ENCODE peak calls at places on chromosomes 12 and 14, in six cellular contexts. One of them, this sample, is unnamed.
A peak's percentile ranks its signal among the peaks of the same experiment; 100 is the strongest.

GRCh38 chr12:106248177-106248848 is 493 bp upstream of the CKAP4 start:
- DNase-seq in K562: no peak
- DNase-seq in H1: peak; percentile 78
- DNase-seq in GM12892: peak; percentile 34
- DNase-seq in SK-N-SH: no peak
- DNase-seq in GM12878: no peak
- DNase-seq in this sample: peak; percentile 35

GRCh38 chr12:65891219-65891618 is 66.9 kb downstream of the HMGA2 start:
- DNase-seq in K562: no peak
- DNase-seq in H1: no peak
- DNase-seq in GM12892: no peak
- DNase-seq in SK-N-SH: no peak
- DNase-seq in GM12878: no peak
- DNase-seq in this sample: no peak

GRCh38 chr12:6062427-6063378 is 61.8 kb downstream of the VWF start:
- DNase-seq in K562: peak; percentile 71
- DNase-seq in H1: peak; percentile 90
- DNase-seq in GM12892: peak; percentile 66
- DNase-seq in SK-N-SH: peak; percentile 91
- DNase-seq in GM12878: no peak
- DNase-seq in this sample: peak; percentile 69

GRCh38 chr14:23302290-23303225 is at the start of gene PPP1R3E:
- DNase-seq in K562: peak; percentile 62
- DNase-seq in H1: peak; percentile 78
- DNase-seq in GM12892: peak; percentile 51
- DNase-seq in SK-N-SH: peak; percentile 68
- DNase-seq in GM12878: no peak
- DNase-seq in this sample: peak; percentile 64

GRCh38 chr12:120536064-120536791 is 2.1 kb downstream of the RNF10 start:
- DNase-seq in K562: no peak
- DNase-seq in H1: no peak
- DNase-seq in GM12892: no peak
- DNase-seq in SK-N-SH: no peak
- DNase-seq in GM12878: no peak
- DNase-seq in this sample: no peak

GRCh38 chr12:93203361-93203760 is 174.4 kb upstream of the NUDT4 start:
- DNase-seq in K562: no peak
- DNase-seq in H1: no peak
- DNase-seq in GM12892: no peak
- DNase-seq in SK-N-SH: no peak
- DNase-seq in GM12878: no peak
- DNase-seq in this sample: no peak

GRCh38 chr14:33682746-33683145 is 268.1 kb downstream of the EGLN3 start:
- DNase-seq in K562: no peak
- DNase-seq in H1: no peak
- DNase-seq in GM12892: no peak
- DNase-seq in SK-N-SH: no peak
- DNase-seq in GM12878: no peak
- DNase-seq in this sample: no peak

GRCh38 chr14:68535404-68536024 is 257.4 kb downstream of the ZFP36L1 start:
- DNase-seq in K562: no peak
- DNase-seq in H1: no peak
- DNase-seq in GM12892: no peak
- DNase-seq in SK-N-SH: no peak
- DNase-seq in GM12878: no peak
- DNase-seq in this sample: no peak

GRCh38 chr12:6772729-6773661 is 675 bp downstream of the LAG3 start:
- DNase-seq in K562: no peak
- DNase-seq in H1: peak; percentile 71
- DNase-seq in GM12892: no peak
- DNase-seq in SK-N-SH: no peak
- DNase-seq in GM12878: no peak
- DNase-seq in this sample: no peak

GRCh38 chr14:103401223-103402214 is 16.3 kb downstream of the MARK3 start:
- DNase-seq in K562: no peak
- DNase-seq in H1: no peak
- DNase-seq in GM12892: no peak
- DNase-seq in SK-N-SH: no peak
- DNase-seq in GM12878: no peak
- DNase-seq in this sample: no peak
- TF ChIP-seq TAF1 in K562: no peak
- TF ChIP-seq TAF1 in H1: no peak
- TF ChIP-seq TAF1 in GM12892: no peak
- TF ChIP-seq TAF1 in SK-N-SH: no peak
- TF ChIP-seq TAF1 in GM12878: no peak
- TF ChIP-seq TAF1 in this sample: no peak

GRCh38 chr12:54649825-54650224 is 1.7 kb upstream of the DCD start:
- DNase-seq in K562: no peak
- DNase-seq in H1: no peak
- DNase-seq in GM12892: no peak
- DNase-seq in SK-N-SH: no peak
- DNase-seq in GM12878: no peak
- DNase-seq in this sample: no peak
- TF ChIP-seq TAF1 in K562: no peak
- TF ChIP-seq TAF1 in H1: no peak
- TF ChIP-seq TAF1 in GM12892: no peak
- TF ChIP-seq TAF1 in SK-N-SH: no peak
- TF ChIP-seq TAF1 in GM12878: no peak
- TF ChIP-seq TAF1 in this sample: no peak

GRCh38 chr14:76424359-76424758 is 48.4 kb downstream of the ESRRB start:
- DNase-seq in K562: no peak
- DNase-seq in H1: no peak
- DNase-seq in GM12892: no peak
- DNase-seq in SK-N-SH: no peak
- DNase-seq in GM12878: no peak
- DNase-seq in this sample: no peak

GRCh38 chr14:76423534-76423933 is 47.6 kb downstream of the ESRRB start:
- DNase-seq in K562: no peak
- DNase-seq in H1: no peak
- DNase-seq in GM12892: no peak
- DNase-seq in SK-N-SH: no peak
- DNase-seq in GM12878: no peak
- DNase-seq in this sample: no peak

GRCh38 chr14:76430017-76430416 is 54.1 kb downstream of the ESRRB start:
- DNase-seq in K562: no peak
- DNase-seq in H1: no peak
- DNase-seq in GM12892: no peak
- DNase-seq in SK-N-SH: no peak
- DNase-seq in GM12878: no peak
- DNase-seq in this sample: no peak

GRCh38 chr14:76422662-76423061 is 46.7 kb downstream of the ESRRB start:
- DNase-seq in K562: no peak
- DNase-seq in H1: no peak
- DNase-seq in GM12892: no peak
- DNase-seq in SK-N-SH: no peak
- DNase-seq in GM12878: no peak
- DNase-seq in this sample: no peak

GRCh38 chr14:76426161-76426696 is 50.3 kb downstream of the ESRRB start:
- DNase-seq in K562: peak; percentile 31
- DNase-seq in H1: no peak
- DNase-seq in GM12892: no peak
- DNase-seq in SK-N-SH: no peak
- DNase-seq in GM12878: no peak
- DNase-seq in this sample: no peak
- TF ChIP-seq TAF1 in K562: no peak
- TF ChIP-seq TAF1 in H1: no peak
- TF ChIP-seq TAF1 in GM12892: no peak
- TF ChIP-seq TAF1 in SK-N-SH: no peak
- TF ChIP-seq TAF1 in GM12878: no peak
- TF ChIP-seq TAF1 in this sample: no peak

GRCh38 chr14:101134161-101134631 is 230.7 kb upstream of the RTL1 start:
- DNase-seq in K562: no peak
- DNase-seq in H1: no peak
- DNase-seq in GM12892: no peak
- DNase-seq in SK-N-SH: peak; percentile 6
- DNase-seq in GM12878: no peak
- DNase-seq in this sample: no peak
- TF ChIP-seq TAF1 in K562: no peak
- TF ChIP-seq TAF1 in H1: no peak
- TF ChIP-seq TAF1 in GM12892: no peak
- TF ChIP-seq TAF1 in SK-N-SH: no peak
- TF ChIP-seq TAF1 in GM12878: no peak
- TF ChIP-seq TAF1 in this sample: no peak

DNA sequence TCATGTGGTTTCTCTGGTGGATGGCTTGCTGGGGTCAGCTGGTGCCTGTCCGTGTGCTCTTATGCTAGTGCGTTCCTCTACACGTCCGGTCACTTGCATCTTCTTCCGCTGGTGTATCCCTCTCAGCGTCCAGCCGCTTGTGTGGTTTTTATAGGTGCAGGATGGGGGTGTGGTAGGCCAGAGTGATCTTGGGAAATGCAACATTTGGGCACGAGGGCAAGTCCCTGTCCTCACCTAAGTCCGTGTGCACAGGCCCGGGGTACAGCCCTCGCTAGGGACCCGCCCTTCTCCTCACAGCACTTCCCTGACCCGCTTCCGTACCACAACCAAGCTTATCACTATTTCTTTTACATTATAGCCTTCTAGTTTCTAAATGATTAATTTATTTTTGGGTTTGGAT is 17.3 kb downstream of the RERGL start:
- DNase-seq in K562: no peak
- DNase-seq in H1: no peak
- DNase-seq in GM12892: no peak
- DNase-seq in SK-N-SH: no peak
- DNase-seq in GM12878: no peak
- DNase-seq in this sample: no peak
- TF ChIP-seq TAF1 in K562: no peak
- TF ChIP-seq TAF1 in H1: no peak
- TF ChIP-seq TAF1 in GM12892: no peak
- TF ChIP-seq TAF1 in SK-N-SH: no peak
- TF ChIP-seq TAF1 in GM12878: no peak
- TF ChIP-seq TAF1 in this sample: no peak

DNA sequence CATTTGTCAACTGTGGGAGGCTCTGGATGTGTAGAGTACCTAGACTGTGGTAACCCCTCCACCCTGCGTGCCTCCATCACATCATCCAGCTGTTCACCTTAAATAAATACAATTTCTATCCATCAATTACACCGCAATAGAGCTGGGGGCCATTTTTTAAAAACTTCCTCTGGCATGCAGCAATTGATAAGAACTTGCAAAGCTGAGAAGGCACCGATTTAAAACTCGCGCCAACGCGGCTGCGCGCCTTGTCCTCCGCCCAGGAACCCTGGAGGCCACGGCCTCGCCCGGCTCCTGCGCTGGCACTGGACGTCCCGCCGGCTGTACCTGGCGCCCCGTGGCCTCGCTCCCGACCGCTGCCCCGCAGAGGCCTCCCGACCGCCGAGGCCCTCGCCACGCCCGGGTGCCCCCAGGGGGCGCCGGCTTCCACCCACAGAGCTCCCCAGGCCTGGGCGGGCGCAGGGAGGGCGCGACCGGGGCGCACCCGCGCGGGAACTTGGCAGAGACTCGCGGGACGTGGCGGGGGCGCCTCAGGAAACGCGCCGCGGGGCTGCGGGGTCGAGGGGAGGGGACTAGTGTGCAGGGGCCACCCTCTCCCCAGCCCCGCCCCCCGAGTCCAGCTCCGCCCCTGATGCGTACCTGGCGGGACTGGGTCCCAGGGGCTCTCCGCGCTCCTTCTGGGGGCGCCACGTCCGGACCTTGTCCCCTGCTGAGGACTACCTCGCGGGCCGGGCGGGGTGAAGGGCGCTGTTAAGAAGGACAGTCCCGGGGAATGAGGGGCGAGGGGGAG is 65.6 kb downstream of the TNFAIP2 start:
- DNase-seq in K562: no peak
- DNase-seq in H1: peak; percentile 82
- DNase-seq in GM12892: no peak
- DNase-seq in SK-N-SH: peak; percentile 64
- DNase-seq in GM12878: no peak
- DNase-seq in this sample: no peak
- TF ChIP-seq TAF1 in K562: no peak
- TF ChIP-seq TAF1 in H1: no peak
- TF ChIP-seq TAF1 in GM12892: no peak
- TF ChIP-seq TAF1 in SK-N-SH: no peak
- TF ChIP-seq TAF1 in GM12878: no peak
- TF ChIP-seq TAF1 in this sample: no peak

GRCh38 chr14:89327771-89328212 is 89.2 kb downstream of the FOXN3 start:
- DNase-seq in K562: no peak
- DNase-seq in H1: no peak
- DNase-seq in GM12892: no peak
- DNase-seq in SK-N-SH: no peak
- DNase-seq in GM12878: no peak
- DNase-seq in this sample: no peak

GRCh38 chr14:89331398-89331797 is 85.6 kb downstream of the FOXN3 start:
- DNase-seq in K562: no peak
- DNase-seq in H1: no peak
- DNase-seq in GM12892: no peak
- DNase-seq in SK-N-SH: no peak
- DNase-seq in GM12878: peak; percentile 91
- DNase-seq in this sample: no peak

GRCh38 chr14:89332031-89332430 is 85.0 kb downstream of the FOXN3 start:
- DNase-seq in K562: no peak
- DNase-seq in H1: no peak
- DNase-seq in GM12892: no peak
- DNase-seq in SK-N-SH: no peak
- DNase-seq in GM12878: no peak
- DNase-seq in this sample: no peak

GRCh38 chr14:89325959-89326358 is 91.1 kb downstream of the FOXN3 start:
- DNase-seq in K562: no peak
- DNase-seq in H1: no peak
- DNase-seq in GM12892: no peak
- DNase-seq in SK-N-SH: no peak
- DNase-seq in GM12878: no peak
- DNase-seq in this sample: no peak

GRCh38 chr14:89330236-89331002 is 86.6 kb downstream of the FOXN3 start:
- DNase-seq in K562: no peak
- DNase-seq in H1: no peak
- DNase-seq in GM12892: no peak
- DNase-seq in SK-N-SH: no peak
- DNase-seq in GM12878: no peak
- DNase-seq in this sample: no peak
- TF ChIP-seq TAF1 in K562: no peak
- TF ChIP-seq TAF1 in H1: no peak
- TF ChIP-seq TAF1 in GM12892: no peak
- TF ChIP-seq TAF1 in SK-N-SH: no peak
- TF ChIP-seq TAF1 in GM12878: no peak
- TF ChIP-seq TAF1 in this sample: no peak

DNA sequence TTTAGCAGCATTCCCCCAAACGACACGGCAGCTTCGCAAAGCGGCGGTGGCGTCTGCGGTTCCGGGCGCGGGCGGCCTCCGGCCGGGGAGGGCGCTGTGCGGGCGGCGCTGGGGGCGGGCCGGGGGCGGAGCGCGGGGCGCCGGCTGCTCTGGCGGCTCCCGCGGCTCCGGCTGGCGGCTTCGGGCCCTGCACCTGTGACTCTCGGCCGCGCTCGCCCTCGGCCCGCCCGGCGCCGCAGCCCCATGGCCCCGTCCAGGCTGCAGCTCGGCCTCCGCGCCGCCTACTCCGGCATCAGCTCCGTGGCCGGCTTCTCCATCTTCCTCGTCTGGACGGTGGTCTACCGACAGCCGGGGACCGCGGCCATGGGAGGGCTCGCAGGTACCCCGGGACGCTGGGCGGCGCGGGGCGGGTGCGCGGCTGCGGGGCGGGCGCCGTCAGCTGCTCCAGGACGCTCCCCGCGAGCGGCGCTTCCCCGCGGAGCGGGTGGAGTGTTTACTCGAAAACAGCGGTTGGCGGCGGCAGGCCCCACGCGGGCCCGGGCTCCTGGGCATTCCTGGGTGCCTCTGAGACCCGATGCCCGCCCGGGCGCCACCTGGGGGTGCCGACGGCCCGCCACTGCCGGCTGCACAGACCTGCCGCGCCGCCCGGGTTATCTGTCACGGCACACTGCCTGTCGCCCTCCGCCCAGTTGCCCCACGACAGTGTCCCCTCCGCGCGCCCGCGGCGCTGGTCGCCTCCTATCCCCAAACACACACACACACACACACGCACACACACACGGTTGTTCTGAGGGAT is at the start of gene SLC48A1:
- DNase-seq in K562: peak; percentile 95
- DNase-seq in H1: peak; percentile 85
- DNase-seq in GM12892: peak; percentile 94
- DNase-seq in SK-N-SH: peak; percentile 97
- DNase-seq in GM12878: no peak
- DNase-seq in this sample: peak; percentile 91
- TF ChIP-seq TAF1 in K562: peak; percentile 77
- TF ChIP-seq TAF1 in H1: peak; percentile 42
- TF ChIP-seq TAF1 in GM12892: no peak
- TF ChIP-seq TAF1 in SK-N-SH: no peak
- TF ChIP-seq TAF1 in GM12878: no peak
- TF ChIP-seq TAF1 in this sample: no peak

This sample was measured in GM12891.